ENCODE peak calls at places on chromosomes 4 and X, in eight cellular contexts. T is body of pancreas, X is H54, Q is heart left ventricle, B is HepG2, F is IMR-90, K is Peyer's patch, W is gastrocnemius medialis. G is an unnamed sample.
A peak's percentile ranks its signal among the peaks of the same experiment; 100 is the strongest.

GRCh38 chr4:102678107-102678506 is 82.7 kb downstream of the MANBA start:
- DNase-seq in B (no peak), T (no peak), F (no peak), X (no peak), W (no peak), Q (no peak), K (no peak), G (no peak)

GRCh38 chr4:155582971-155583437 is 83.6 kb upstream of the GUCY1A1 start:
- DNase-seq in B (no peak), Q (no peak), T (no peak), W (no peak), F (peak; percentile 92), X (no peak), K (no peak), G (no peak)

GRCh38 chr4:147173797-147174196 is 228.1 kb upstream of the TTC29 start:
- DNase-seq in T (no peak), X (no peak), B (no peak), F (no peak), W (no peak), Q (peak; percentile 55), K (no peak), G (no peak)

GRCh38 chr4:140857111-140857510 is 100.9 kb upstream of the TBC1D9 start:
- DNase-seq in B (no peak), W (no peak), K (no peak), F (no peak), Q (no peak), T (no peak), X (no peak), G (no peak)

GRCh38 chrX:6095469-6095868 is 133.2 kb downstream of the NLGN4X start:
- DNase-seq in B (no peak), Q (no peak), K (no peak), T (no peak), F (no peak), W (no peak), X (no peak), G (no peak)

GRCh38 chr4:151331276-151332042 is 6.1 kb upstream of the SH3D19 start:
- DNase-seq in Q (no peak), T (no peak), F (peak; percentile 16), K (no peak), X (peak; percentile 17), W (no peak), B (peak; percentile 20), G (no peak)

GRCh38 chrX:140502491-140503229 is 2.2 kb downstream of the SOX3 start:
- DNase-seq in W (no peak), Q (no peak), K (no peak), F (no peak), B (no peak), T (no peak), X (no peak), G (no peak)

GRCh38 chrX:643911-644303 is 13.3 kb downstream of the SHOX start:
- DNase-seq in W (no peak), F (no peak), Q (no peak), T (peak; percentile 6), B (no peak), K (no peak), X (no peak), G (peak; percentile 53)

GRCh38 chr4:17092990-17093880 is 194.8 kb upstream of the LDB2 start:
- DNase-seq in K (no peak), W (no peak), Q (no peak), F (no peak), T (no peak), B (no peak), X (no peak), G (no peak)

GRCh38 chrX:150465856-150466775 is 102.3 kb upstream of the MTM1 start:
- DNase-seq in X (no peak), B (no peak), K (no peak), F (no peak), W (peak; percentile 20), Q (no peak), T (no peak), G (no peak)

GRCh38 chr4:10020871-10021676 is at the start of gene SLC2A9:
- DNase-seq in B (peak; percentile 77), Q (no peak), K (peak; percentile 76), T (no peak), X (no peak), W (no peak), F (no peak), G (no peak)

DNA sequence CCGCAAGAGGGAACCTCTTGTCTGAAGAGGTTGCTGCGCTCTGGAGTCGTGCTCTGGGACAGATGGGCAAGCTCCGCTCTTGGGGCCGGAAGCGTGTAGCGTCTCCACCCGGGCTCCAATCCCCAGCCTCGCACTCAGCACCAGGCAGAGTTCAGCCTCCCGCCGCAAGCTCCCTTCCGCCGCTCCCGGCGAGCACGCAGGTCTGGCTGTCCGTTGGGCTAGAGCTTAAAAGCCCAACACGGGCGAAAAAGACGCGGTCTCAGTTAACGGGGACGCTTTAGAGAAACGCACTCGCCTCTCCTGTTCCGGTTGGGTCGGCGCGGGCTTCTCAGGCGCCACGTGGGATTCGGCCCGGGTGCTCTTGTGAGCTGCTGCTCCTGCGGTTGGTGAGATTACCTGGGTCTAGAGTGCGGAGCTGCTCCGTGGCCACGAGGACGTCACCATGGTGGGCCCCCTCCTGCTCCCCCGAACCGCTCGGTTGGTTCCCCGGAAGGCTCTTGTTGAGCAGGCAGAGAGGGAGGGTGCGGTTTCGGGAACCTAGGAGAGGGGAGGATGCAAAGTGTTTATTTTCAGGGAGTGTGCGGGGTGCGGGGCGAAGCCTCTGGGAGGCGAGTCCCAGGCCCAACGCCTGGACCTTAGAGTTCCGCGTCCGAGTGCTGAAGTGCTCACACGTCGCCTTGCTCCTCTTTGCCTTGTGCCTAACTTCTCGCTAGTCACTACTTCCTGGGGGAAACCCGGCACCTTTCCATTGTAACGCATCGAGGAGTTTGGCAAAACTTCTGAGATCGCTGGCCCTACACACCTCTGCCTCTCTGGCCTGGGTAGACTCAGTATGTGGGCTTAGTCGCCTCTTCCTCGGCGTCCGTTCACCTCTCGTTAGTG is at the start of gene TMA16:
- DNase-seq in X (peak; percentile 58), B (peak; percentile 92), W (peak; percentile 53), F (peak; percentile 95), K (peak; percentile 91), T (peak; percentile 87), Q (peak; percentile 83), G (peak; percentile 96)
- TF ChIP-seq POLR2A in X (peak; percentile 48), B (peak; percentile 90), W (peak; percentile 43), F (peak; percentile 87), K (peak; percentile 25), T (peak; percentile 90), Q (no peak), G (no peak)

DNA sequence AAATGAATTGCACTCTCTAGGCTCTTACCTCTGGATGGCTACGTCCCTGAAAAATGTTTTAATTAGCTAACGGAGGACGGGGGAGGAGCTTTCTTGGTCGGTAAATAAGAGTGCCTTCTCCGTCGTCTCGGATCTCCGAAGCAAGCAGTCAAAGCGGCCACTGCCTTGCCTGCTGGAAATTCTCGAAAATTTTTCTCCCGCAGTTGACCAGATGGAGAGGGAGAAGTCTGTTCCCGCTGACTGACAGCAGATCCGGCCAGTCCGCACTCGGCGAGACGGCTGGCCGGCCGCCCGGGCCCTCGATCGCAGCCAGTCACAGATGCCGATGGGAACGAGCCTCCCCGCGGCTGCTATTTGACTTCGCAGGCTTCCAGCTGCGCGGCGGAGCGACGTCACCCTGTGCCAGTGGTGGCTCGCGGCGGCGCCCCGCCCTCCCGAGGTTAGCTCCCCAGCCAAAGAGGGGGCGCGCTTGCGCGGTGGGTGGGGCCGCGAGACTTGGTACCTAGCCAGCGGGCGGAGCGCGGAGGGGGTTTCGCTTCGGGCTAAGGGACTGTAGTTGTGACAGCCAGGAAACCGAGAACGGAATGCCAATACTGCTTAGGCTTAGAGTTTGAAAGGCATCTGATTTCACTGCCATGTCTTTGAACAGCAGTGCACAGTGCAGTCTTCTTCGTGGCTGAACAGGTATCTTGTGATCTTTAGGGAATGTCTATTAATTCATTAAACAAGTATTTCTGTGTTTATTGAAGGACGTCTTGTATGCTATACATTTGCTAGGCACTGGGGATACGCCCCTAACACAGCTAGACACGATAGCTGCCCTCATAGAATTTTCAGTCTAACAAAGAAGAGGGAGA is at the start of gene PPM1K:
- DNase-seq in K (peak; percentile 100), W (peak; percentile 98), B (peak; percentile 95), T (peak; percentile 100), F (peak; percentile 98), Q (peak; percentile 100), X (peak; percentile 80), G (peak; percentile 100)
- TF ChIP-seq POLR2A in K (peak; percentile 65), W (peak; percentile 74), B (peak; percentile 46), T (peak; percentile 98), F (peak; percentile 54), Q (peak; percentile 20), X (no peak), G (no peak)

GRCh38 chr4:1201851-1202525 is 29.6 kb upstream of the SPON2 start:
- DNase-seq in T (peak; percentile 53), W (peak; percentile 39), F (peak; percentile 95), X (no peak), B (no peak), Q (peak; percentile 44), K (peak; percentile 95), G (peak; percentile 73)
- TF ChIP-seq POLR2A in T (no peak), W (no peak), F (no peak), X (no peak), B (no peak), Q (no peak), K (peak; percentile 16), G (no peak)

DNA sequence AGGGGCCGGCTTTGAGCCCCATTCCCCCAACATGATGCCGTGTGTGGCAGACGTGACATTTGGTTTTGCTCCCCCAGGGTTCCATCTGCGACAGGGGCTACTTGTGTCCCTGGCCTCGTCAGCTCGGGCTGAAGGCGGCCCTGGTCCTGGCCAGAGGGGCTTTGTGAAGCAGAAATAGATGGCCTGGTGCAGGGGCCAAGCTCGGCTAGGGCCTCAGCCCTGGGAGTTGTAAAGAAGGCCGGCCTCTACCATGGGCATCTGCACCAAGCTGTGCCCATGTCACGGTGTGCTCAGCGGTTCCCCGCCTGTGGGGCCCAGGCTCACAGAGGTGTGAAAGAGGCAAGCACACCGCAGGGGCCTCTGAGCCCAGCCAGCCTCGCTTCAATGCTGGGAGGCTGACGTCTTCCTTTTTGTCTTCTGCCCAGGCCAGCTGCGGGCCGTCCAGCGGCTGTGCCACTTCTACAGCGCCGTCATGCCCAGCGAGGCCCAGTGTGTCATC is 32.5 kb downstream of the SH3TC1 start:
- DNase-seq in W (no peak), Q (no peak), X (no peak), B (no peak), K (no peak), T (no peak), F (no peak), G (no peak)
- TF ChIP-seq POLR2A in W (no peak), Q (no peak), X (no peak), B (no peak), K (no peak), T (no peak), F (no peak), G (no peak)

GRCh38 chrX:49073641-49074575 is at the start of gene PRAF2:
- DNase-seq in T (peak; percentile 90), K (peak; percentile 97), X (peak; percentile 60), F (peak; percentile 89), Q (peak; percentile 92), B (no peak), W (peak; percentile 86), G (peak; percentile 92)
- TF ChIP-seq POLR2A in T (peak; percentile 58), K (peak; percentile 15), X (peak; percentile 81), F (peak; percentile 75), Q (no peak), B (no peak), W (peak; percentile 47), G (no peak)

G was measured in lower leg skin.